ENCODE peak calls at places on chromosomes 5 and 9, in seven cellular contexts. One of them, this sample, is unnamed.

GRCh38 chr9:13971415-13971814 is 342.5 kb downstream of the NFIB start:
- DNase-seq in fibroblast of the aortic adventitia: no peak
- DNase-seq in GM12865: no peak
- DNase-seq in A673: no peak
- DNase-seq in Calu3: no peak
- DNase-seq in foreskin keratinocyte: no peak
- DNase-seq in transverse colon: no peak
- DNase-seq in this sample: no peak

GRCh38 chr5:30392897-30393296 is 800.6 kb upstream of the CDH6 start:
- DNase-seq in fibroblast of the aortic adventitia: no peak
- DNase-seq in Calu3: no peak
- DNase-seq in GM12865: no peak
- DNase-seq in foreskin keratinocyte: peak; percentile 5
- DNase-seq in A673: no peak
- DNase-seq in transverse colon: no peak
- DNase-seq in this sample: no peak

GRCh38 chr9:6054280-6055099 is 39.1 kb upstream of the RANBP6 start:
- DNase-seq in A673: peak; percentile 91
- DNase-seq in fibroblast of the aortic adventitia: peak; percentile 79
- DNase-seq in Calu3: peak; percentile 60
- DNase-seq in GM12865: peak; percentile 81
- DNase-seq in foreskin keratinocyte: no peak
- DNase-seq in transverse colon: peak; percentile 64
- DNase-seq in this sample: no peak

GRCh38 chr5:106985174-106985573 is 685.6 kb downstream of the EFNA5 start:
- DNase-seq in GM12865: no peak
- DNase-seq in foreskin keratinocyte: no peak
- DNase-seq in A673: no peak
- DNase-seq in Calu3: no peak
- DNase-seq in fibroblast of the aortic adventitia: no peak
- DNase-seq in transverse colon: no peak
- DNase-seq in this sample: no peak

GRCh38 chr5:33892419-33893151 is 795 bp upstream of the ADAMTS12 start:
- DNase-seq in fibroblast of the aortic adventitia: peak; percentile 99
- DNase-seq in A673: no peak
- DNase-seq in foreskin keratinocyte: no peak
- DNase-seq in Calu3: peak; percentile 81
- DNase-seq in transverse colon: peak; percentile 10
- DNase-seq in GM12865: no peak
- DNase-seq in this sample: no peak

GRCh38 chr5:79802995-79803394 is 113.4 kb downstream of the CMYA5 start:
- DNase-seq in Calu3: no peak
- DNase-seq in transverse colon: no peak
- DNase-seq in GM12865: no peak
- DNase-seq in A673: no peak
- DNase-seq in fibroblast of the aortic adventitia: no peak
- DNase-seq in foreskin keratinocyte: no peak
- DNase-seq in this sample: no peak

GRCh38 chr9:119289740-119290139 is 79.5 kb downstream of the BRINP1 start:
- DNase-seq in transverse colon: peak; percentile 35
- DNase-seq in Calu3: no peak
- DNase-seq in fibroblast of the aortic adventitia: peak; percentile 37
- DNase-seq in A673: peak; percentile 63
- DNase-seq in foreskin keratinocyte: no peak
- DNase-seq in GM12865: peak; percentile 73
- DNase-seq in this sample: peak; percentile 25

GRCh38 chr9:129310666-129311350 is 132.7 kb upstream of the IER5L start:
- DNase-seq in transverse colon: no peak
- DNase-seq in GM12865: no peak
- DNase-seq in fibroblast of the aortic adventitia: peak; percentile 42
- DNase-seq in A673: no peak
- DNase-seq in Calu3: no peak
- DNase-seq in foreskin keratinocyte: no peak
- DNase-seq in this sample: no peak

GRCh38 chr5:173486826-173487225 is 129.6 kb downstream of the BOD1 start:
- DNase-seq in GM12865: no peak
- DNase-seq in transverse colon: no peak
- DNase-seq in A673: no peak
- DNase-seq in fibroblast of the aortic adventitia: peak; percentile 33
- DNase-seq in foreskin keratinocyte: no peak
- DNase-seq in Calu3: no peak
- DNase-seq in this sample: no peak

GRCh38 chr5:142235050-142235797 is 89.6 kb downstream of the SPRY4 start:
- DNase-seq in Calu3: peak; percentile 59
- DNase-seq in transverse colon: no peak
- DNase-seq in A673: peak; percentile 50
- DNase-seq in GM12865: no peak
- DNase-seq in foreskin keratinocyte: no peak
- DNase-seq in fibroblast of the aortic adventitia: peak; percentile 6
- DNase-seq in this sample: no peak

GRCh38 chr5:157280927-157281326 is 15.0 kb downstream of the CYFIP2 start:
- DNase-seq in transverse colon: no peak
- DNase-seq in Calu3: no peak
- DNase-seq in GM12865: no peak
- DNase-seq in A673: no peak
- DNase-seq in foreskin keratinocyte: no peak
- DNase-seq in fibroblast of the aortic adventitia: peak; percentile 80
- DNase-seq in this sample: no peak

GRCh38 chr5:113246371-113246870 is 188.4 kb downstream of the TSSK1B start:
- DNase-seq in GM12865: no peak
- DNase-seq in transverse colon: no peak
- DNase-seq in A673: no peak
- DNase-seq in foreskin keratinocyte: no peak
- DNase-seq in Calu3: no peak
- DNase-seq in fibroblast of the aortic adventitia: peak; percentile 92
- DNase-seq in this sample: no peak

GRCh38 chr5:81854915-81855314 is 104.0 kb upstream of the SSBP2 start:
- DNase-seq in A673: peak; percentile 19
- DNase-seq in transverse colon: no peak
- DNase-seq in foreskin keratinocyte: no peak
- DNase-seq in GM12865: no peak
- DNase-seq in Calu3: no peak
- DNase-seq in fibroblast of the aortic adventitia: peak; percentile 16
- DNase-seq in this sample: no peak

GRCh38 chr9:122468735-122469134 is 9.0 kb downstream of the OR1J1 start:
- DNase-seq in A673: no peak
- DNase-seq in foreskin keratinocyte: no peak
- DNase-seq in Calu3: no peak
- DNase-seq in fibroblast of the aortic adventitia: peak; percentile 63
- DNase-seq in transverse colon: no peak
- DNase-seq in GM12865: no peak
- DNase-seq in this sample: no peak

GRCh38 chr5:157283434-157283833 is 17.5 kb downstream of the CYFIP2 start:
- DNase-seq in foreskin keratinocyte: no peak
- DNase-seq in fibroblast of the aortic adventitia: no peak
- DNase-seq in GM12865: peak; percentile 72
- DNase-seq in Calu3: no peak
- DNase-seq in A673: no peak
- DNase-seq in transverse colon: no peak
- DNase-seq in this sample: no peak

GRCh38 chr9:79757906-79758669 is 186.3 kb downstream of the TLE4 start:
- DNase-seq in A673: peak; percentile 28
- DNase-seq in GM12865: no peak
- DNase-seq in Calu3: no peak
- DNase-seq in transverse colon: no peak
- DNase-seq in fibroblast of the aortic adventitia: peak; percentile 15
- DNase-seq in foreskin keratinocyte: no peak
- DNase-seq in this sample: no peak

GRCh38 chr9:109052416-109052815 is 39.1 kb upstream of the CTNNAL1 start:
- DNase-seq in A673: no peak
- DNase-seq in fibroblast of the aortic adventitia: peak; percentile 77
- DNase-seq in transverse colon: no peak
- DNase-seq in foreskin keratinocyte: no peak
- DNase-seq in Calu3: no peak
- DNase-seq in GM12865: no peak
- DNase-seq in this sample: no peak

GRCh38 chr5:16937023-16937379 is 913 bp upstream of the MYO10 start:
- DNase-seq in foreskin keratinocyte: peak; percentile 66
- DNase-seq in A673: no peak
- DNase-seq in transverse colon: peak; percentile 75
- DNase-seq in Calu3: peak; percentile 60
- DNase-seq in GM12865: no peak
- DNase-seq in fibroblast of the aortic adventitia: no peak
- DNase-seq in this sample: no peak

GRCh38 chr5:172414618-172415599 is 39.4 kb downstream of the SH3PXD2B start:
- DNase-seq in GM12865: no peak
- DNase-seq in transverse colon: peak; percentile 47
- DNase-seq in Calu3: no peak
- DNase-seq in A673: peak; percentile 29
- DNase-seq in foreskin keratinocyte: no peak
- DNase-seq in fibroblast of the aortic adventitia: peak; percentile 74
- DNase-seq in this sample: no peak

GRCh38 chr5:146107901-146108300 is 2.5 kb upstream of the PLAC8L1 start:
- DNase-seq in foreskin keratinocyte: no peak
- DNase-seq in A673: no peak
- DNase-seq in fibroblast of the aortic adventitia: peak; percentile 40
- DNase-seq in Calu3: no peak
- DNase-seq in GM12865: no peak
- DNase-seq in transverse colon: no peak
- DNase-seq in this sample: no peak

GRCh38 chr5:145776886-145777285 is 58.3 kb downstream of the PRELID2 start:
- DNase-seq in foreskin keratinocyte: no peak
- DNase-seq in GM12865: no peak
- DNase-seq in Calu3: no peak
- DNase-seq in transverse colon: no peak
- DNase-seq in A673: no peak
- DNase-seq in fibroblast of the aortic adventitia: peak; percentile 64
- DNase-seq in this sample: no peak

GRCh38 chr9:37752646-37753488 is 738 bp upstream of the TRMT10B start:
- DNase-seq in Calu3: no peak
- DNase-seq in transverse colon: no peak
- DNase-seq in A673: no peak
- DNase-seq in fibroblast of the aortic adventitia: no peak
- DNase-seq in GM12865: no peak
- DNase-seq in foreskin keratinocyte: no peak
- DNase-seq in this sample: no peak

GRCh38 chr9:120569556-120569955 is 10.4 kb downstream of the CDK5RAP2 start:
- DNase-seq in foreskin keratinocyte: no peak
- DNase-seq in A673: no peak
- DNase-seq in fibroblast of the aortic adventitia: no peak
- DNase-seq in Calu3: no peak
- DNase-seq in transverse colon: no peak
- DNase-seq in GM12865: no peak
- DNase-seq in this sample: no peak
- TF ChIP-seq CTCF in foreskin keratinocyte: no peak
- TF ChIP-seq CTCF in A673: no peak
- TF ChIP-seq CTCF in fibroblast of the aortic adventitia: no peak
- TF ChIP-seq CTCF in Calu3: no peak
- TF ChIP-seq CTCF in transverse colon: no peak
- TF ChIP-seq CTCF in GM12865: no peak
- TF ChIP-seq CTCF in this sample: no peak

DNA sequence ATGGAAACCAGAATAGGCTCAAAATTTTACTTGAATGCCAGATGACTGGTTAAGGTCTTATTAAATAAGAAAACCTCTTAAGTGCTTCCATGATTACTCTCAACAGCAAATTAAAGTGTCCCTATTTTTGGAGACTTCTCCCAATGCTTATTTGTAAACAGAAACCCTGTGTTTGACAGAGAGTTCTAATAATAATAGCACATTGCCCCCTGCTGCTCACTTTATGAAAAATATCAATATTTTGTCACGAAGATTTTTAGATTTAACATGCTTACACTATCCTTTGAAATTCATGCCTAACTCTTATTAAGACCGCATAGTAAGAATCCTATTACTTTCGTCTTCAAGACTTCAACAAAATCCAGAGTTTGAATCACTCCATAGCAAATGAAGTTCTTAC is 75.4 kb upstream of the PRRC1 start:
- DNase-seq in GM12865: peak; percentile 9
- DNase-seq in foreskin keratinocyte: no peak
- DNase-seq in Calu3: no peak
- DNase-seq in transverse colon: no peak
- DNase-seq in fibroblast of the aortic adventitia: peak; percentile 25
- DNase-seq in A673: peak; percentile 44
- DNase-seq in this sample: no peak
- TF ChIP-seq CTCF in GM12865: peak; percentile 3
- TF ChIP-seq CTCF in foreskin keratinocyte: peak; percentile 57
- TF ChIP-seq CTCF in Calu3: peak; percentile 38
- TF ChIP-seq CTCF in transverse colon: peak; percentile 13
- TF ChIP-seq CTCF in fibroblast of the aortic adventitia: no peak
- TF ChIP-seq CTCF in A673: peak; percentile 52
- TF ChIP-seq CTCF in this sample: peak; percentile 22

GRCh38 chr5:35879649-35880048 is 23.0 kb downstream of the IL7R start:
- DNase-seq in Calu3: no peak
- DNase-seq in GM12865: no peak
- DNase-seq in fibroblast of the aortic adventitia: no peak
- DNase-seq in foreskin keratinocyte: no peak
- DNase-seq in transverse colon: no peak
- DNase-seq in A673: no peak
- DNase-seq in this sample: no peak
- TF ChIP-seq CTCF in Calu3: no peak
- TF ChIP-seq CTCF in GM12865: no peak
- TF ChIP-seq CTCF in fibroblast of the aortic adventitia: no peak
- TF ChIP-seq CTCF in foreskin keratinocyte: no peak
- TF ChIP-seq CTCF in transverse colon: no peak
- TF ChIP-seq CTCF in A673: no peak
- TF ChIP-seq CTCF in this sample: no peak

GRCh38 chr5:138457532-138458275 is 7.6 kb upstream of the EGR1 start:
- DNase-seq in transverse colon: no peak
- DNase-seq in Calu3: no peak
- DNase-seq in GM12865: no peak
- DNase-seq in A673: no peak
- DNase-seq in foreskin keratinocyte: no peak
- DNase-seq in fibroblast of the aortic adventitia: no peak
- DNase-seq in this sample: no peak
- TF ChIP-seq CTCF in transverse colon: no peak
- TF ChIP-seq CTCF in Calu3: no peak
- TF ChIP-seq CTCF in GM12865: no peak
- TF ChIP-seq CTCF in A673: no peak
- TF ChIP-seq CTCF in foreskin keratinocyte: no peak
- TF ChIP-seq CTCF in fibroblast of the aortic adventitia: peak; percentile 10
- TF ChIP-seq CTCF in this sample: no peak

DNA sequence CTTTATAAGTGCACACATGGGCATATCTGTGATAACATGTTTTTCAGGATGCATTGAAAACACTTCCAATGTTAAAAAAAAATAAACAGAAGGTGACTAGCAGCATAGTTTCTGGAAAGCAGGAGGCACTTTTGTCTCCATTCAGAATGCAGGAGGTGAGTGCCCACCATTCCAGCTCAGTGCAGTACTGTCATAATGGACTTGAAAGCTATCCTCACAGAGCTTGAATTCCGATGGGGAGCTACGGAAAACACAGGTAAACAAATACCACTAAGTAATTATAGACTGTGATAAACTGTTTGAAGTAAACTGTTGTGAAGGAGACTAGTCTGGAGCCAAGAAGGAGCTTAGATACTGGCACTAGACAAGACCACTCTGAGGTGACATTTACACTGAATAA is 9.9 kb downstream of the FBN2 start:
- DNase-seq in transverse colon: no peak
- DNase-seq in GM12865: no peak
- DNase-seq in foreskin keratinocyte: no peak
- DNase-seq in fibroblast of the aortic adventitia: no peak
- DNase-seq in Calu3: no peak
- DNase-seq in A673: no peak
- DNase-seq in this sample: no peak
- TF ChIP-seq CTCF in transverse colon: no peak
- TF ChIP-seq CTCF in GM12865: no peak
- TF ChIP-seq CTCF in foreskin keratinocyte: no peak
- TF ChIP-seq CTCF in fibroblast of the aortic adventitia: no peak
- TF ChIP-seq CTCF in Calu3: no peak
- TF ChIP-seq CTCF in A673: no peak
- TF ChIP-seq CTCF in this sample: no peak

GRCh38 chr5:151770383-151771258 is 1.1 kb upstream of the G3BP1 start:
- DNase-seq in fibroblast of the aortic adventitia: peak; percentile 85
- DNase-seq in transverse colon: peak; percentile 65
- DNase-seq in GM12865: peak; percentile 91
- DNase-seq in A673: peak; percentile 72
- DNase-seq in foreskin keratinocyte: peak; percentile 29
- DNase-seq in Calu3: peak; percentile 64
- DNase-seq in this sample: no peak
- TF ChIP-seq CTCF in fibroblast of the aortic adventitia: no peak
- TF ChIP-seq CTCF in transverse colon: no peak
- TF ChIP-seq CTCF in GM12865: peak; percentile 24
- TF ChIP-seq CTCF in A673: no peak
- TF ChIP-seq CTCF in foreskin keratinocyte: no peak
- TF ChIP-seq CTCF in Calu3: no peak
- TF ChIP-seq CTCF in this sample: no peak

This sample was measured in D721Med.